ENCODE peak calls at places on chromosomes 7 and 10, in nine cellular contexts. A, P, X, C, L, V, U, K and G are unnamed samples.

GRCh38 chr7:14024406-14024805 is 34.9 kb upstream of the ETV1 start:
- DNase-seq in A (no peak), P (no peak), X (no peak), C (no peak), L (no peak), V (no peak), U (no peak), K (no peak), G (no peak)

GRCh38 chr7:56078196-56078595 is 14.1 kb downstream of the SUMF2 start:
- DNase-seq in A (no peak), P (no peak), X (no peak), C (no peak), L (no peak), V (no peak), U (no peak), K (no peak), G (no peak)

GRCh38 chr10:72088879-72089585 is 681 bp upstream of the SPOCK2 start:
- DNase-seq in A (peak; percentile 7), P (peak; percentile 51), X (peak; percentile 3), C (no peak), L (peak; percentile 64), V (no peak), U (no peak), K (peak; percentile 77), G (no peak)

GRCh38 chr10:66656499-66656898 is 269.3 kb upstream of the LRRTM3 start:
- DNase-seq in A (no peak), P (no peak), X (no peak), C (no peak), L (no peak), V (no peak), U (no peak), K (no peak), G (no peak)

GRCh38 chr10:49187950-49188761 is at the start of gene TMEM273:
- DNase-seq in A (no peak), P (peak; percentile 58), X (no peak), C (peak; percentile 35), L (peak; percentile 26), V (no peak), U (no peak), K (no peak), G (no peak)

GRCh38 chr10:124648738-124649137 is 95.4 kb downstream of the FAM53B start:
- DNase-seq in A (peak; percentile 72), P (peak; percentile 56), X (peak; percentile 71), C (no peak), L (peak; percentile 71), V (peak; percentile 85), U (peak; percentile 65), K (peak; percentile 70), G (peak; percentile 57)

GRCh38 chr7:27685209-27685608 is 22.5 kb upstream of the HIBADH start:
- DNase-seq in A (no peak), P (no peak), X (no peak), C (no peak), L (no peak), V (no peak), U (no peak), K (no peak), G (no peak)

GRCh38 chr10:124532106-124532641 is 70.6 kb downstream of the LHPP start:
- DNase-seq in A (no peak), P (peak; percentile 52), X (no peak), C (peak; percentile 86), L (no peak), V (no peak), U (no peak), K (no peak), G (no peak)

GRCh38 chr7:152048051-152048450 is 22.6 kb downstream of the GALNT11 start:
- DNase-seq in A (no peak), P (no peak), X (no peak), C (no peak), L (no peak), V (no peak), U (no peak), K (no peak), G (no peak)

GRCh38 chr10:69994262-69994661 is 58.4 kb upstream of the MACROH2A2 start:
- DNase-seq in A (no peak), P (peak; percentile 38), X (no peak), C (peak; percentile 78), L (no peak), V (peak; percentile 55), U (no peak), K (peak; percentile 20), G (no peak)

GRCh38 chr7:47474937-47475879 is 106.7 kb downstream of the TNS3 start:
- DNase-seq in A (no peak), P (peak; percentile 79), X (peak; percentile 92), C (peak; percentile 84), L (no peak), V (peak; percentile 94), U (peak; percentile 88), K (peak; percentile 42), G (peak; percentile 79)

GRCh38 chr10:96306516-96306915 is 2.3 kb downstream of the DNTT start:
- DNase-seq in A (peak; percentile 75), P (no peak), X (no peak), C (peak; percentile 43), L (no peak), V (no peak), U (no peak), K (peak; percentile 25), G (no peak)

GRCh38 chr10:35752469-35753450 is 110.7 kb upstream of the FZD8 start:
- DNase-seq in A (no peak), P (no peak), X (no peak), C (no peak), L (no peak), V (no peak), U (no peak), K (no peak), G (no peak)